ENCODE peak calls at places on chromosomes 3 and 15, in four cellular contexts. One of them, this sample, is unnamed.

GRCh38 chr3:55885721-55886120 is 398.6 kb upstream of the WNT5A start:
- DNase-seq in prostate gland: no peak
- DNase-seq in cardiac fibroblast: peak
- DNase-seq in astrocyte of the cerebellum: no peak
- DNase-seq in this sample: peak

GRCh38 chr3:170044795-170045244 is 7.0 kb downstream of the GPR160 start:
- DNase-seq in prostate gland: no peak
- DNase-seq in cardiac fibroblast: no peak
- DNase-seq in astrocyte of the cerebellum: no peak
- DNase-seq in this sample: no peak

GRCh38 chr3:52694528-52695189 is 8.8 kb downstream of the GNL3 start:
- DNase-seq in prostate gland: no peak
- DNase-seq in cardiac fibroblast: no peak
- DNase-seq in astrocyte of the cerebellum: no peak
- DNase-seq in this sample: no peak

GRCh38 chr3:55270976-55271375 is 216.1 kb downstream of the WNT5A start:
- DNase-seq in prostate gland: no peak
- DNase-seq in cardiac fibroblast: no peak
- DNase-seq in astrocyte of the cerebellum: no peak
- DNase-seq in this sample: peak

GRCh38 chr3:194960446-194961032 is 274.9 kb downstream of the FAM43A start:
- DNase-seq in prostate gland: no peak
- DNase-seq in cardiac fibroblast: no peak
- DNase-seq in astrocyte of the cerebellum: no peak
- DNase-seq in this sample: no peak

GRCh38 chr3:15454965-15455364 is 27.6 kb downstream of the EAF1 start:
- DNase-seq in prostate gland: no peak
- DNase-seq in cardiac fibroblast: no peak
- DNase-seq in astrocyte of the cerebellum: no peak
- DNase-seq in this sample: no peak

GRCh38 chr3:163773136-163773535 is 1305.2 kb downstream of the SI start:
- DNase-seq in prostate gland: no peak
- DNase-seq in cardiac fibroblast: no peak
- DNase-seq in astrocyte of the cerebellum: no peak
- DNase-seq in this sample: no peak

GRCh38 chr3:181844227-181844626 is 132.5 kb downstream of the SOX2 start:
- DNase-seq in prostate gland: no peak
- DNase-seq in cardiac fibroblast: no peak
- DNase-seq in astrocyte of the cerebellum: no peak
- DNase-seq in this sample: no peak

GRCh38 chr15:35305906-35306305 is 220.8 kb upstream of the NANOGP8 start:
- DNase-seq in prostate gland: no peak
- DNase-seq in cardiac fibroblast: peak
- DNase-seq in astrocyte of the cerebellum: peak
- DNase-seq in this sample: peak

GRCh38 chr3:13976469-13976868 is 96.6 kb upstream of the WNT7A start:
- DNase-seq in prostate gland: no peak
- DNase-seq in cardiac fibroblast: no peak
- DNase-seq in astrocyte of the cerebellum: no peak
- DNase-seq in this sample: no peak

GRCh38 chr3:29261119-29261518 is 19.8 kb upstream of the RBMS3 start:
- DNase-seq in prostate gland: no peak
- DNase-seq in cardiac fibroblast: no peak
- DNase-seq in astrocyte of the cerebellum: no peak
- DNase-seq in this sample: no peak
- TF ChIP-seq CTCF in prostate gland: no peak
- TF ChIP-seq CTCF in cardiac fibroblast: no peak
- TF ChIP-seq CTCF in astrocyte of the cerebellum: no peak
- TF ChIP-seq CTCF in this sample: no peak

GRCh38 chr3:143975549-143976152 is 4.0 kb downstream of the DIPK2A start:
- DNase-seq in prostate gland: peak
- DNase-seq in cardiac fibroblast: peak
- DNase-seq in astrocyte of the cerebellum: peak
- DNase-seq in this sample: peak
- H3K4me3 ChIP-seq in prostate gland: no peak
- H3K4me3 ChIP-seq in cardiac fibroblast: no peak
- H3K4me3 ChIP-seq in astrocyte of the cerebellum: no peak
- H3K4me3 ChIP-seq in this sample: no peak

DNA sequence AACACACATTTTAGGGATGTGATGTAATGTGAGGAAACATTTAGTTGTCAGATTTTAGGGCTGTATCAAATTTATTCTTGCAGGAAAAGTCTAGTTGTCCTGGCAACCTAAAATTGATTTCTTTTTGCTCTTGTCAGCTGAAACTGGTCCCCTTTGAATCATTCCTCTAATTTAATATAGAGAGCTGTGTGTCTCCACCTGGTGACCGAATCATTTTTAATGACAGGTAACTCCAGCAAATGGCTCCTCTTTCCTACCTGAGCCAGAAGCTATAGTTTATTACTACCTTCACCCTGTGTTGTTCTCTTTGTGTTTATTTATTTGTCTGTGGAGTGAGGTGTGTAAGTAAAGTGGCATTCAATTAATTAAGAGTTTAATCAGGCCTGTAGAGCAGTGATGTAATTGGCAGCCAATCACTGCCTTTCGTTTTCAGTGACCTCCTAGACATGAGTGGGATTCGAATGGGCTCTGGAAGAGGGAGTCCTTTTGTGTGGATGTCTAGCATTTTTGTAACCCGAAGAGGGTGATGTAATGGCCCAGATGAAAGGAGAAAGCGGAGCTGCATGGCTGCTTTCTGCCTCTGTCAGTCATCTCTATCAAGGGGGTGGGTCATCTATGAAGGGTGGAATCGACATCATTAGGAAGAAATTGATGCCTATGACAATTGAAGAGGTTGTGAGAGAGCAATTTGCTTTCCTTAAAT is 125.9 kb downstream of the LPP start:
- DNase-seq in prostate gland: no peak
- DNase-seq in cardiac fibroblast: no peak
- DNase-seq in astrocyte of the cerebellum: no peak
- DNase-seq in this sample: no peak
- TF ChIP-seq CTCF in prostate gland: no peak
- TF ChIP-seq CTCF in cardiac fibroblast: no peak
- TF ChIP-seq CTCF in astrocyte of the cerebellum: no peak
- TF ChIP-seq CTCF in this sample: no peak

DNA sequence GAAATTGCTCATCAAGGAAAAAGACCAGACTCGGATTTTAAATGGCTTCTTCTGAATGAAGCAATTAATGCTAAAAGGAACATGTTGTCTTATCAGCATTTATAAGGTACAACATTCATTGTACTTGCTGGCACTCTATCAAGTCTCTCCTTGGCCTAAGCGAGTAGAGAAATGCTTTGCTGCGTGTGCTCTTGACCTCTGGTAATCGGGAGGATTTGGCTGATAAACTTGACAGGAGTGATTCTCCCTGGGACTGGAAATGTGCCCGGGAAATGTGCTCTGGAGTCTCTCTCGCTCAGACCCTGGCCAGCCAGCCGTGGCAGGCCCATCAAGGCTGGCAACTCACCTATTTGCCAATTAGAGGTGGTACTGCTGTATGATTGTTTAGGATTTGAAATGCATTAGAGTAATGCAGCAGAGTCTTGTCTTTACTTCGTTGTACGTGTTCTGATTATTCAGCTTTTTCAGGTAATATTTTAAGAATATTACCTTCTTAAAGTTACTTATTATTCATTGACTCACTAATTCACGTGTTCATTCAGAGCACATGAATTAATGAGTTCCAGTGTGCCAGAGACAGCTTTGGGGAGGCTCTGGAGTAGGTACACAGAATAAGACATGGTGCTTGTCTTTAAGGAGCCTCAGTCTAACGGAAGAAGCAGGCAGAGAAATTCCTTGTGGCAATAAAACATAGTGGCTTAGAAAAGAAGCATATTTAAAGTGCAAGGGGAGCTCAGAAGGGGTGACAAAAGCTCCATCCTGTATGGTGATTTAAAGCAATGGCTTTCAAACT is 48.0 kb upstream of the TPRG1 start:
- DNase-seq in prostate gland: peak
- DNase-seq in cardiac fibroblast: no peak
- DNase-seq in astrocyte of the cerebellum: no peak
- DNase-seq in this sample: no peak
- H3K4me3 ChIP-seq in prostate gland: no peak
- H3K4me3 ChIP-seq in cardiac fibroblast: no peak
- H3K4me3 ChIP-seq in astrocyte of the cerebellum: no peak
- H3K4me3 ChIP-seq in this sample: no peak

DNA sequence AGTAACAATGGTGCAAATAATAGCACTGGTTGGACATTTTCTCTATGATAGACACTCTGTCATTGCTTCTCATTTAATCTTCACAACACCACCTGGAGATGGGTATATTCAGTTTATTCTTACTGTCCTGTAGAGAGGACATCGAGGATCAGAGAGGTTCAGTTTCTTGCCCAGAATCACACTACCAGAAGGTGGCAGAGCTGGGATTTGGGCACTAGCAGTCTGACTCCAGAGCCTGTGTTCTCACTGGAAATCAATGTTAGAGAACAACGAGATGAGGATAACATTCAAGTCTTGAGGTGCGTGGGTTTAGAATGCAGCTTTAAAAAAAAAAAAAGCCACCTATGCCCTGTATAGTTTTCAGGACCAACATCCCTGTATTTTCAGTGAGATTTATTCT is 127.8 kb downstream of the SYNPR start:
- DNase-seq in prostate gland: no peak
- DNase-seq in cardiac fibroblast: no peak
- DNase-seq in astrocyte of the cerebellum: no peak
- DNase-seq in this sample: peak
- TF ChIP-seq CTCF in prostate gland: no peak
- TF ChIP-seq CTCF in cardiac fibroblast: no peak
- TF ChIP-seq CTCF in astrocyte of the cerebellum: no peak
- TF ChIP-seq CTCF in this sample: peak

GRCh38 chr3:126284258-126284904 is 72.8 kb downstream of the KLF15 start:
- DNase-seq in prostate gland: no peak
- DNase-seq in cardiac fibroblast: peak
- DNase-seq in astrocyte of the cerebellum: no peak
- DNase-seq in this sample: peak
- H3K4me3 ChIP-seq in prostate gland: no peak
- H3K4me3 ChIP-seq in cardiac fibroblast: no peak
- H3K4me3 ChIP-seq in astrocyte of the cerebellum: no peak
- H3K4me3 ChIP-seq in this sample: no peak

This sample was measured in AG10803.